ENCODE peak calls at places on chromosomes 7 and 10, in four cellular contexts. E, A, G and Y are unnamed samples.
A peak's percentile ranks its signal among the peaks of the same experiment; 100 is the strongest.

GRCh38 chr7:41955475-41956243 is 252.8 kb upstream of the INHBA start:
- DNase-seq in G (no peak), A (peak; percentile 83), E (peak; percentile 95), Y (peak; percentile 75)

GRCh38 chr10:122768033-122768745 is 68.5 kb upstream of the C10orf120 start:
- DNase-seq in A (no peak), G (no peak), E (no peak), Y (no peak)

GRCh38 chr10:18400201-18400910 is 251.0 kb downstream of the NSUN6 start:
- DNase-seq in G (peak; percentile 64), A (no peak), E (no peak), Y (peak; percentile 70)

GRCh38 chr10:90879062-90879461 is 7.3 kb downstream of the RPP30 start:
- DNase-seq in E (no peak), A (no peak), G (no peak), Y (no peak)

GRCh38 chr7:144738708-144739314 is 97.0 kb downstream of the TPK1 start:
- DNase-seq in A (no peak), G (peak; percentile 15), E (no peak), Y (no peak)

GRCh38 chr7:1940402-1940786 is 270.3 kb downstream of the ELFN1 start:
- DNase-seq in A (peak; percentile 97), E (peak; percentile 56), G (no peak), Y (no peak)

GRCh38 chr7:98831641-98832221 is 38.1 kb downstream of the TMEM130 start:
- DNase-seq in E (no peak), G (peak; percentile 69), A (no peak), Y (no peak)

GRCh38 chr10:77251297-77252013 is 386.2 kb downstream of the KCNMA1 start:
- DNase-seq in E (no peak), A (no peak), G (peak; percentile 58), Y (no peak)

GRCh38 chr10:29795856-29796255 is 161.1 kb upstream of the SVIL start:
- DNase-seq in G (no peak), A (no peak), E (no peak), Y (no peak)

GRCh38 chr10:26310361-26310760 is 93.8 kb downstream of the GAD2 start:
- DNase-seq in E (no peak), G (no peak), A (no peak), Y (no peak)

GRCh38 chr10:78149193-78149592 is 115.5 kb downstream of the RPS24 start:
- DNase-seq in A (no peak), E (no peak), G (no peak), Y (no peak)

GRCh38 chr7:69919712-69920111 is 321.4 kb downstream of the AUTS2 start:
- DNase-seq in E (no peak), A (no peak), G (no peak), Y (no peak)
- H3K27me3 ChIP-seq in E (no peaks in the 10 kb centered on the region), A (no peaks in the 10 kb centered on the region), G (no peaks in the 10 kb centered on the region), Y (no peaks in the 10 kb centered on the region)

DNA sequence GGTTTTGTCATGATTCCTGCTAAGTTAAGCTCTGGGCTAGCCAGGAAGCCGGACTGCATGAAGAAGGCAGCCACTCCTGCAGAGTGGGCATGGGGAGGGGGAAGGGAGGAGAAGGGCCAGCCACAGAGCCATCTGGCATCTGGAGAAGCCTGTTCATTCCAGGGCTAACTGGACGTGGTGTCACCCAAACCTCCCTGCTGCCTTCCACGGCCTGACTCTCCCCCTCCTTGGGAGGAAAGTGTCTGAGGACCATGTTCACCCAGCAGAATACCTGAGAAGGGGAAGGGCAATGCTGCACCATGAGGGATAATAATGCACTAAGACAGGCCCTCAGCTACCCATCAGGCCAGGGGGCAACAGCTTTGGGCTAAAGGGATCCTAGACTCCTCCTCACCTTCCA is 15.4 kb downstream of the AQP1 start:
- DNase-seq in G (peak; percentile 20), A (peak; percentile 45), E (no peak), Y (no peak)
- TF ChIP-seq CTCF in G (no peak), A (no peak), E (no peak), Y (no peak)

GRCh38 chr7:128026551-128026950 is 4.7 kb downstream of the LRRC4 start:
- DNase-seq in G (peak; percentile 67), A (no peak), E (no peak), Y (no peak)
- H3K4me3 ChIP-seq in G (no peak overlapping the region), A (no peak overlapping the region), E (no peak overlapping the region), Y (no peak overlapping the region)

GRCh38 chr7:25244193-25244592 is 15.9 kb upstream of the NPVF start:
- DNase-seq in A (no peak), E (no peak), G (no peak), Y (no peak)
- H3K27me3 ChIP-seq in A (no peaks in the 10 kb centered on the region), E (no peaks in the 10 kb centered on the region), G (no peaks in the 10 kb centered on the region), Y (no peaks in the 10 kb centered on the region)

DNA sequence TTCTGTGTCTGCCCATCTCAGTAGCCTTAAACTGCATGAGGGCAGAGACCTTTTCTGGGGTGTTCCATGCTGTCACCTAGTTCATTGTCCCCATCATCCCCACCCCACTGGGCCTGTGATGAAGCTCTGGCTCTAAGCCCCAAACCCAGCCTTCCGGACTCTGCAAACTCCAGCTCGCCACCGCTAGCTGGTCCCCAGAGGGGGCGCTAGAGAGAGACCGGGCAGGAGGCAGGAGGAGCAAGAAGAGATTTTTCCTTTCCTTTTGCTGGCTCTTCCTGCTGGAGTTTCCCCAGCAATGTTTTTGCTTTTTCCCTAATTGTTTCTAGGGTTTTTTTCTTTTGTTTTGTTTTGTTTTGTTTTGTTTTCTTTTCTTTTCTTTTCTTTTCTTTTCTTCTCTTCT is 234.4 kb downstream of the TEX36 start:
- DNase-seq in A (no peak), G (peak; percentile 21), E (no peak), Y (no peak)
- TF ChIP-seq CTCF in A (no peak), G (no peak), E (peak; percentile 6), Y (no peak)